ENCODE peak calls at places on chromosomes 5 and 9, in seven cellular contexts. W is T-helper 17 cell; Q is CD4-positive, alpha-beta T cell; E is stimulated activated CD4-positive, alpha-beta T cell treated with anti-CD3 and anti-CD28 coated beads, Interleukin-12 subunit alpha, Interleukin-12 subunit beta, amount 100 ng/mL, for 4 hours; O is AG04449; B is pons; A is aorta. L is an unnamed sample.
A peak's percentile ranks its signal among the peaks of the same experiment; 100 is the strongest.

GRCh38 chr5:10581867-10582511 is 18.1 kb downstream of the ANKRD33B start:
- DNase-seq in W (no peak), Q (no peak), E (no peak), O (no peak), A (no peak), B (no peak), L (no peak)

GRCh38 chr5:644509-644908 is 32.4 kb downstream of the CEP72 start:
- DNase-seq in A (peak; percentile 64), Q (no peak), O (no peak), B (no peak), E (no peak), W (no peak), L (no peak)

GRCh38 chr9:134943836-134944235 is 26.1 kb upstream of the FCN1 start:
- DNase-seq in E (no peak), O (no peak), W (no peak), Q (no peak), B (no peak), A (peak; percentile 69), L (no peak)

GRCh38 chr9:128568470-128569083 is 16.2 kb downstream of the SPTAN1 start:
- DNase-seq in B (no peak), E (no peak), W (no peak), O (no peak), Q (no peak), A (no peak), L (no peak)

GRCh38 chr9:129245276-129245675 is 67.2 kb upstream of the IER5L start:
- DNase-seq in O (no peak), Q (no peak), W (no peak), A (peak; percentile 70), E (no peak), B (no peak), L (no peak)

GRCh38 chr9:106693546-106693945 is 169.4 kb upstream of the ZNF462 start:
- DNase-seq in Q (no peak), E (no peak), W (no peak), O (no peak), A (no peak), B (no peak), L (no peak)

GRCh38 chr5:7872517-7873149 is 3.7 kb downstream of the MTRR start:
- DNase-seq in E (no peak), W (no peak), B (no peak), A (no peak), Q (no peak), O (no peak), L (no peak)

GRCh38 chr5:36443941-36444340 is 142.2 kb upstream of the RANBP3L start:
- DNase-seq in Q (no peak), W (no peak), O (no peak), B (no peak), E (no peak), A (no peak), L (no peak)

GRCh38 chr9:133204335-133204992 is 4.6 kb downstream of the OBP2B start:
- DNase-seq in B (no peak), W (no peak), A (peak; percentile 51), E (no peak), O (no peak), Q (no peak), L (no peak)

GRCh38 chr5:64811050-64811640 is 42.4 kb downstream of the CWC27 start:
- DNase-seq in O (peak; percentile 28), W (no peak), A (no peak), E (no peak), Q (no peak), B (peak; percentile 80), L (no peak)

GRCh38 chr5:170892201-170892600 is 30.4 kb downstream of the RANBP17 start:
- DNase-seq in E (no peak), W (no peak), A (no peak), B (no peak), Q (no peak), O (no peak), L (peak; percentile 11)

GRCh38 chr9:18791074-18791473 is 241.9 kb downstream of the SAXO1 start:
- DNase-seq in W (no peak), A (no peak), B (no peak), Q (no peak), O (no peak), E (no peak), L (no peak)

GRCh38 chr9:113359385-113359784 is 10.0 kb downstream of the BSPRY start:
- DNase-seq in W (no peak), O (no peak), Q (no peak), A (no peak), E (no peak), B (no peak), L (no peak)

GRCh38 chr5:137822158-137822764 is 45.4 kb upstream of the MYOT start:
- DNase-seq in B (peak; percentile 80), W (no peak), A (no peak), E (no peak), Q (no peak), O (no peak), L (no peak)

GRCh38 chr9:137026828-137027227 is 1.2 kb downstream of the ABCA2 start:
- DNase-seq in W (no peak), B (no peak), E (no peak), O (no peak), A (no peak), Q (no peak), L (no peak)

GRCh38 chr9:107123389-107123788 is 159.7 kb upstream of the RAD23B start:
- DNase-seq in O (no peak), Q (no peak), E (no peak), W (no peak), A (no peak), B (no peak), L (no peak)

GRCh38 chr9:11973011-11973410 is 720.2 kb upstream of the TYRP1 start:
- DNase-seq in Q (no peak), O (no peak), B (no peak), W (no peak), A (no peak), E (no peak), L (no peak)

GRCh38 chr9:89657765-89658164 is 53.0 kb downstream of the GADD45G start:
- DNase-seq in Q (no peak), A (no peak), B (no peak), W (no peak), O (no peak), E (peak; percentile 4), L (no peak)

GRCh38 chr5:91383956-91384300 is 811 bp upstream of the ARRDC3 start:
- DNase-seq in Q (no peak), B (peak; percentile 78), O (no peak), E (no peak), W (no peak), A (no peak), L (no peak)

GRCh38 chr5:180684623-180685161 is 35.3 kb upstream of the FLT4 start:
- DNase-seq in B (no peak), E (no peak), A (no peak), Q (no peak), W (no peak), O (no peak), L (no peak)

GRCh38 chr9:4430492-4431261 is 59.6 kb upstream of the SLC1A1 start:
- DNase-seq in B (peak; percentile 39), O (no peak), A (no peak), E (no peak), W (no peak), Q (no peak), L (peak; percentile 62)

GRCh38 chr5:59246470-59247250 is 646.9 kb downstream of the PDE4D start:
- DNase-seq in W (no peak), A (no peak), E (no peak), O (peak; percentile 70), Q (no peak), B (no peak), L (no peak)

GRCh38 chr5:143870871-143871632 is 59.1 kb downstream of the HMHB1 start:
- DNase-seq in A (no peak), Q (no peak), W (no peak), E (no peak), B (no peak), O (no peak), L (no peak)

GRCh38 chr5:57004800-57005199 is 52.9 kb upstream of the MIER3 start:
- DNase-seq in A (no peak), W (no peak), Q (no peak), B (no peak), E (no peak), O (no peak), L (no peak)

GRCh38 chr5:57468481-57469165 is 14.0 kb downstream of the ACTBL2 start:
- DNase-seq in Q (no peak), W (no peak), O (no peak), B (no peak), A (no peak), E (no peak), L (no peak)

GRCh38 chr5:154740957-154741356 is 14.2 kb upstream of the LARP1 start:
- DNase-seq in O (no peak), A (no peak), B (peak; percentile 53), W (no peak), E (no peak), Q (no peak), L (no peak)

GRCh38 chr5:54743997-54744788 is 226.6 kb downstream of the SNX18 start:
- DNase-seq in W (no peak), Q (peak; percentile 19), O (peak; percentile 92), B (peak; percentile 78), A (no peak), E (peak; percentile 20), L (peak; percentile 15)

GRCh38 chr9:111961575-111961974 is 65.0 kb downstream of the UGCG start:
- DNase-seq in Q (no peak), B (no peak), A (no peak), E (no peak), W (no peak), O (no peak), L (peak; percentile 46)

GRCh38 chr5:20678814-20679298 is 690.9 kb upstream of the CDH18 start:
- DNase-seq in E (no peak), W (no peak), B (no peak), Q (no peak), O (peak; percentile 10), A (no peak), L (no peak)

GRCh38 chr5:158884827-158885512 is 214.7 kb downstream of the EBF1 start:
- DNase-seq in E (no peak), A (no peak), Q (no peak), B (no peak), O (no peak), W (no peak), L (no peak)

L was measured in pulmonary artery endothelial cell.